ENCODE peak calls at places on chromosomes 3 and 15, in seven cellular contexts. P is K562, T is GM12878, I is HepG2, E is HCT116, Z is H1, F is SK-N-SH. W is an unnamed sample.

GRCh38 chr3:100537646-100538338 is 45.4 kb downstream of the TMEM45A start:
- DNase-seq in P (no peak), I (no peak), F (no peak), E (no peak), Z (no peak), T (no peak), W (peak)

GRCh38 chr3:105349988-105350387 is 16.7 kb upstream of the ALCAM start:
- DNase-seq in P (no peak), E (no peak), T (no peak), Z (no peak), I (no peak), F (peak), W (no peak)

GRCh38 chr15:41182266-41182665 is 48.3 kb downstream of the EXD1 start:
- DNase-seq in Z (no peak), F (no peak), I (no peak), T (no peak), E (no peak), P (no peak), W (no peak)

GRCh38 chr15:39188930-39189329 is 391.9 kb upstream of the THBS1 start:
- DNase-seq in E (peak), F (no peak), T (no peak), I (peak), P (no peak), Z (no peak), W (peak)

GRCh38 chr15:90481023-90481422 is 48.7 kb upstream of the CRTC3 start:
- DNase-seq in I (no peak), F (no peak), E (no peak), T (no peak), P (no peak), Z (no peak), W (no peak)

GRCh38 chr3:96354742-96355141 is 459.7 kb upstream of the EPHA6 start:
- DNase-seq in F (no peak), T (no peak), E (no peak), Z (no peak), P (no peak), I (no peak), W (no peak)

GRCh38 chr15:90205050-90205848 is 4.1 kb downstream of the SEMA4B start:
- DNase-seq in P (no peak), F (peak), E (no peak), I (no peak), Z (no peak), T (no peak), W (no peak)

GRCh38 chr15:64009798-64010241 is 36.5 kb downstream of the DAPK2 start:
- DNase-seq in F (no peak), T (peak), I (no peak), P (no peak), Z (no peak), E (no peak), W (no peak)

GRCh38 chr3:181909241-181909640 is 197.5 kb downstream of the SOX2 start:
- DNase-seq in F (no peak), I (no peak), Z (no peak), P (no peak), T (no peak), E (no peak), W (no peak)

GRCh38 chr15:93029613-93030429 is 59.2 kb downstream of the RGMA start:
- DNase-seq in E (no peak), Z (no peak), I (no peak), F (no peak), T (no peak), P (no peak), W (peak)

GRCh38 chr3:94413721-94414106 is 350.9 kb downstream of the NSUN3 start:
- DNase-seq in F (no peak), E (no peak), I (no peak), T (no peak), P (no peak), Z (no peak), W (peak)

GRCh38 chr15:32029409-32029861 is 880 bp upstream of the CHRNA7 start:
- DNase-seq in P (no peak), E (no peak), T (no peak), I (no peak), F (peak), Z (no peak), W (peak)

GRCh38 chr3:57755368-57756021 is 614 bp upstream of the SLMAP start:
- DNase-seq in P (peak), F (peak), E (peak), T (no peak), Z (no peak), I (peak), W (no peak)

GRCh38 chr3:159239054-159239453 is 437.2 kb downstream of the MFSD1 start:
- DNase-seq in E (no peak), P (no peak), F (no peak), I (no peak), T (no peak), Z (no peak), W (no peak)

GRCh38 chr3:32203854-32204253 is 34.6 kb upstream of the CMTM8 start:
- DNase-seq in Z (no peak), I (no peak), E (no peak), P (no peak), T (no peak), F (no peak), W (no peak)

GRCh38 chr3:100496711-100497261 is 4.4 kb downstream of the TMEM45A start:
- DNase-seq in Z (no peak), T (peak), I (peak), E (no peak), F (no peak), P (no peak), W (no peak)

GRCh38 chr3:63972196-63972595 is 51.1 kb downstream of the PSMD6 start:
- DNase-seq in E (no peak), F (no peak), T (no peak), Z (no peak), P (no peak), I (no peak), W (no peak)

GRCh38 chr3:32525720-32526119 is 23.1 kb upstream of the CMTM6 start:
- DNase-seq in T (no peak), E (no peak), F (no peak), I (no peak), Z (no peak), P (no peak), W (no peak)

GRCh38 chr3:13282986-13283876 is 136.9 kb downstream of the NUP210 start:
- DNase-seq in T (no peak), E (peak), I (no peak), P (peak), F (peak), Z (no peak), W (peak)

GRCh38 chr3:78919021-78919755 is 848.6 kb downstream of the ROBO1 start:
- DNase-seq in E (no peak), I (peak), P (no peak), T (peak), Z (no peak), F (no peak), W (no peak)

GRCh38 chr3:78912687-78913086 is 855.1 kb downstream of the ROBO1 start:
- DNase-seq in I (no peak), F (no peak), E (no peak), P (no peak), T (no peak), Z (no peak), W (no peak)

GRCh38 chr3:78913711-78914110 is 854.1 kb downstream of the ROBO1 start:
- DNase-seq in P (no peak), T (no peak), F (no peak), E (no peak), I (no peak), Z (no peak), W (no peak)

GRCh38 chr3:78917541-78917940 is 850.3 kb downstream of the ROBO1 start:
- DNase-seq in T (no peak), E (no peak), I (no peak), Z (no peak), F (no peak), P (no peak), W (no peak)

DNA sequence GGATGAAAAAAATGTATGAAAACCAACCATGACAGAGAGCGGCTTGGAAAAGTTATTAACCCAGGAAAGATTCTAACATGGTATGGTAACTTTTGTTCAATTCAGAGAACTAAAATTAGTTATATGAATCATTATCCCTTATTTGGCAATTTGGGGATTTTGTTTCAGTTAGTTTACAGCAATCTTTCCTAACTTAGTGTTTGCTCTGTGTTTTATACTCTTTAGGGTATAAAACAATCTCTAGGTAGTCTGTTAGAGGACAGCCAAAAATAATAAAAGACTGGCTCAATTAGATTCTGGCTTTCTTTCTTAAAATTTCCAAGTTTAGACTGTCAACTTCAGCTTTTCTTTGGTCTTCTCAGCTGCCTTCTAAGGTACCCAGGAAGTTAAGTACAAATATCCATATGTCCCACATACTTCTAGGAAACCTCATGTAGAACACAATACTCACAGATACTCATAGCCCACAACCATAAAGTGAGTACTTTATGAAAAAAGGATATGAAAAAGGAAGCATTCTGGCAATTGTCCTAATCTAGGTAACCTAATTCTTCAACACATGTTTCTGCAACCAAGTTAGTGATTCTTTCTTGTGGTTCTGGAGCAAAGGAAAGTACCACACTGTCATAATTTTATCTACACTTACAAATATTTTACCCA is 849.3 kb downstream of the ROBO1 start:
- DNase-seq in P (no peak), T (peak), E (no peak), Z (no peak), I (no peak), F (no peak), W (no peak)
- TF ChIP-seq JUND in P (no peak), T (no peak), E (no peak), Z (no peak), I (no peak), F (no peak), W (no peak)

GRCh38 chr3:195458188-195458800 is 15.5 kb upstream of the ACAP2 start:
- DNase-seq in E (no peak), Z (no peak), I (no peak), P (no peak), F (no peak), T (no peak), W (no peak)
- TF ChIP-seq JUND in E (no peak), Z (no peak), I (no peak), P (no peak), F (no peak), T (no peak), W (no peak)

DNA sequence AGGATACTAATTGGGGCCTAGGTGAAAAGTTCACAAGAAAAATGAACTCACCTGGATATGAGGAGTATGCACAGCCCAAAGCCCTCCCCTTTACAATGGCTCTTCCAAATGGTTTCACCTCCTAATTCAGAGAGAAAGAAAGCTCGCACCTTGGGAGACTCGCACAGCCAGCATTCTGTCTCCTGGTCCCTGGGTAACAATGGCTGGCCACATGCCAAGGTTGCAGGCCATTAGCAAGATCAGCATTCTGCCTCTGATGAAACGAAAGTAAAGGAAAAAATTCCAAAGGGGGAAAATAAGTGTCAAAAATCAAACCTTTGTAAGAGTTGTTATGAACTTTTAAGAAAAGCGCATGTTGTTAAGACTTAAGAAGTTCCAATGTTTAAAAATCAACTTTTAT is 786.6 kb downstream of the MCTP2 start:
- DNase-seq in I (no peak), Z (no peak), F (peak), E (no peak), T (no peak), P (no peak), W (peak)
- TF ChIP-seq JUND in I (no peak), Z (no peak), F (no peak), E (no peak), T (no peak), P (no peak), W (no peak)

DNA sequence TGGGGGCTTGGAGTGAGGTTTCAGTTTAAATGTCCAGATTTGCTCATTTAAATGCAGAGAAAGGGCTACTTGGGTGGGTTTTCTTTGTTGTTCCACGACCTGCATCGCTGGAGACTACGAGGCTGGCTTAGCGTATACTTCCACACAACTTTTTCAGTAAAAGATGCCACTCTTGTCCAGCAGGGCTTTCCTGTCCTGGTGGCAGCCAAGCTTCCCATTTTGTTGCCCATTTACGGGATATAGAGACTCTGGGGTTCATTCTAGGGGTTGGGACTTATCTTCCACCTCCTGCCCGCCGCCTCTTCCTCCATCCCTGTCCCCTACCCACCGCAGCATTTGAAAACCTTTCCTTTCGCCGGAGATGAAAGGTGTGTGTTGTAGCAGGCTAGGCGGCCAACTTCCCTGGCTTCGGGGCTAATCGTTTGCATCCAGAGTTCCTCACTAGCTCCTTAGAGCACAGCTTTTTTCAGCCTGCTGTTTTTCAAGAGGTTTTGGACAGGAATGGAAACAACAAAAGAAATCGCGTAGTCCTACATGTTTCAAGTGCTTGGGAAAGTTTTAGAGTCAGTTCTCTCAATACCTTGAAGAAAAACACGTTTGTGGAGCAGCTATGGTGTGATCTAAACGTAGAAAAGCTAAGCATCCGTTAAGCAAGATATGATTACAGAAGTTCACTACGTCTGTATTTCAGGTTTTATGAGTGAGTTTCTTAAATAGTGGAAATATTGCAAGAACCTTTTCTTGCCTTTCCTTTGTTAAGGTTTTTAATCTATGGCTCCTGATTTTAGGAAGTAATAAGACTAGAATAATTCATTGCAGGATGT is 843 bp downstream of the CHRNA5 start:
- DNase-seq in E (no peak), F (peak), Z (no peak), T (no peak), P (peak), I (peak), W (no peak)
- TF ChIP-seq JUND in E (no peak), F (no peak), Z (no peak), T (no peak), P (no peak), I (no peak), W (no peak)

DNA sequence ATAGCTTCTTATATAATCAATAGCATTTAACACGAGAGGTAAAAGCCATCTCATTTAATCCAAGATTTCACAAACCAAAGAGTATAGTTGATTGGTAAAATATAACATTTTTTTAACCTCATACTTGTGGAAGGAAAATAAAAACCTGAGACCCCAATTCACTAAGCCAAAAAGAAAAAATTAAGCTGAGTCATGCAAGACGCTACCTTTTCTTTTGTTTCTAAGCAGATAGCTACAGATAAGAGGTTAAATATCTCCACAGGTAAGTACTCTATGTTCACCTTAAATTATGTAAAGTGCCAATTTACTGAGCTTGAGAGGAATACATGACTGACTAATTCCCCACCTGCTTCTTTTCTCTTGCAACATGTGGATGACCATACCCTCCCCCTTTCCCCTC is 656.4 kb downstream of the MECOM start:
- DNase-seq in E (no peak), I (no peak), F (no peak), T (no peak), Z (no peak), P (no peak), W (no peak)
- TF ChIP-seq JUND in E (no peak), I (no peak), F (no peak), T (no peak), Z (no peak), P (no peak), W (no peak)

GRCh38 chr15:23629234-23629805 is 18.3 kb downstream of the MAGEL2 start:
- DNase-seq in P (peak), E (no peak), F (peak), T (no peak), I (no peak), Z (no peak), W (peak)
- TF ChIP-seq JUND in P (no peak), E (no peak), F (no peak), T (no peak), I (no peak), Z (no peak), W (no peak)

W was measured in T47D.